ENCODE peak calls at places on chromosomes 16 and 17, in eight cellular contexts. One of them, this sample, is unnamed.

GRCh38 chr17:72151565-72152391 is 31.0 kb downstream of the SOX9 start:
- DNase-seq in myocyte: peak
- DNase-seq in stimulated activated naive CD8-positive, alpha-beta T cell treated with anti-CD3 and anti-CD28 coated beads, Interleukin-15, Interleukin-2, amounts not matched to agents 100 U/mL and 50 U/mL, for 24 hours: no peak
- DNase-seq in AG04450: no peak
- DNase-seq in LHCN-M2: peak
- DNase-seq in neural progenitor cell: peak
- DNase-seq in progenitor cell of endocrine pancreas: no peak
- DNase-seq in GF-D8: no peak
- DNase-seq in this sample: no peak

GRCh38 chr17:77691216-77692085 is 267.1 kb upstream of the TNRC6C start:
- DNase-seq in GF-D8: no peak
- DNase-seq in myocyte: no peak
- DNase-seq in stimulated activated naive CD8-positive, alpha-beta T cell treated with anti-CD3 and anti-CD28 coated beads, Interleukin-15, Interleukin-2, amounts not matched to agents 100 U/mL and 50 U/mL, for 24 hours: no peak
- DNase-seq in neural progenitor cell: no peak
- DNase-seq in AG04450: no peak
- DNase-seq in LHCN-M2: no peak
- DNase-seq in progenitor cell of endocrine pancreas: no peak
- DNase-seq in this sample: no peak

GRCh38 chr17:70609566-70609965 is 440.2 kb downstream of the KCNJ2 start:
- DNase-seq in neural progenitor cell: no peak
- DNase-seq in progenitor cell of endocrine pancreas: no peak
- DNase-seq in AG04450: no peak
- DNase-seq in myocyte: no peak
- DNase-seq in GF-D8: no peak
- DNase-seq in stimulated activated naive CD8-positive, alpha-beta T cell treated with anti-CD3 and anti-CD28 coated beads, Interleukin-15, Interleukin-2, amounts not matched to agents 100 U/mL and 50 U/mL, for 24 hours: no peak
- DNase-seq in LHCN-M2: no peak
- DNase-seq in this sample: no peak

GRCh38 chr17:75521951-75522727 is 3.4 kb upstream of the LLGL2 start:
- DNase-seq in GF-D8: no peak
- DNase-seq in neural progenitor cell: no peak
- DNase-seq in LHCN-M2: no peak
- DNase-seq in progenitor cell of endocrine pancreas: no peak
- DNase-seq in stimulated activated naive CD8-positive, alpha-beta T cell treated with anti-CD3 and anti-CD28 coated beads, Interleukin-15, Interleukin-2, amounts not matched to agents 100 U/mL and 50 U/mL, for 24 hours: no peak
- DNase-seq in myocyte: no peak
- DNase-seq in AG04450: no peak
- DNase-seq in this sample: no peak

GRCh38 chr16:83878838-83879237 is 20.1 kb upstream of the MLYCD start:
- DNase-seq in myocyte: peak
- DNase-seq in LHCN-M2: peak
- DNase-seq in progenitor cell of endocrine pancreas: no peak
- DNase-seq in stimulated activated naive CD8-positive, alpha-beta T cell treated with anti-CD3 and anti-CD28 coated beads, Interleukin-15, Interleukin-2, amounts not matched to agents 100 U/mL and 50 U/mL, for 24 hours: no peak
- DNase-seq in GF-D8: no peak
- DNase-seq in AG04450: peak
- DNase-seq in neural progenitor cell: peak
- DNase-seq in this sample: no peak

GRCh38 chr17:61286449-61286848 is 113.2 kb upstream of the TBX2 start:
- DNase-seq in progenitor cell of endocrine pancreas: no peak
- DNase-seq in GF-D8: no peak
- DNase-seq in stimulated activated naive CD8-positive, alpha-beta T cell treated with anti-CD3 and anti-CD28 coated beads, Interleukin-15, Interleukin-2, amounts not matched to agents 100 U/mL and 50 U/mL, for 24 hours: no peak
- DNase-seq in myocyte: no peak
- DNase-seq in LHCN-M2: no peak
- DNase-seq in neural progenitor cell: no peak
- DNase-seq in AG04450: no peak
- DNase-seq in this sample: no peak

GRCh38 chr17:70829876-70830275 is 660.5 kb downstream of the KCNJ2 start:
- DNase-seq in LHCN-M2: peak
- DNase-seq in GF-D8: no peak
- DNase-seq in AG04450: no peak
- DNase-seq in neural progenitor cell: no peak
- DNase-seq in stimulated activated naive CD8-positive, alpha-beta T cell treated with anti-CD3 and anti-CD28 coated beads, Interleukin-15, Interleukin-2, amounts not matched to agents 100 U/mL and 50 U/mL, for 24 hours: no peak
- DNase-seq in progenitor cell of endocrine pancreas: no peak
- DNase-seq in myocyte: no peak
- DNase-seq in this sample: no peak

GRCh38 chr16:1494129-1494640 is 1.0 kb downstream of the TELO2 start:
- DNase-seq in neural progenitor cell: peak
- DNase-seq in AG04450: peak
- DNase-seq in LHCN-M2: peak
- DNase-seq in progenitor cell of endocrine pancreas: no peak
- DNase-seq in stimulated activated naive CD8-positive, alpha-beta T cell treated with anti-CD3 and anti-CD28 coated beads, Interleukin-15, Interleukin-2, amounts not matched to agents 100 U/mL and 50 U/mL, for 24 hours: no peak
- DNase-seq in GF-D8: no peak
- DNase-seq in myocyte: peak
- DNase-seq in this sample: no peak

GRCh38 chr17:10063730-10064221 is 134.6 kb downstream of the GAS7 start:
- DNase-seq in stimulated activated naive CD8-positive, alpha-beta T cell treated with anti-CD3 and anti-CD28 coated beads, Interleukin-15, Interleukin-2, amounts not matched to agents 100 U/mL and 50 U/mL, for 24 hours: peak
- DNase-seq in neural progenitor cell: no peak
- DNase-seq in LHCN-M2: no peak
- DNase-seq in GF-D8: peak
- DNase-seq in AG04450: no peak
- DNase-seq in progenitor cell of endocrine pancreas: no peak
- DNase-seq in myocyte: no peak
- DNase-seq in this sample: no peak

GRCh38 chr17:42131971-42132370 is 9.4 kb downstream of the HSPB9 start:
- DNase-seq in progenitor cell of endocrine pancreas: no peak
- DNase-seq in AG04450: no peak
- DNase-seq in stimulated activated naive CD8-positive, alpha-beta T cell treated with anti-CD3 and anti-CD28 coated beads, Interleukin-15, Interleukin-2, amounts not matched to agents 100 U/mL and 50 U/mL, for 24 hours: no peak
- DNase-seq in neural progenitor cell: no peak
- DNase-seq in myocyte: no peak
- DNase-seq in LHCN-M2: peak
- DNase-seq in GF-D8: peak
- DNase-seq in this sample: no peak

GRCh38 chr16:73976661-73977060 is 320.0 kb upstream of the PSMD7 start:
- DNase-seq in LHCN-M2: no peak
- DNase-seq in GF-D8: no peak
- DNase-seq in progenitor cell of endocrine pancreas: no peak
- DNase-seq in stimulated activated naive CD8-positive, alpha-beta T cell treated with anti-CD3 and anti-CD28 coated beads, Interleukin-15, Interleukin-2, amounts not matched to agents 100 U/mL and 50 U/mL, for 24 hours: no peak
- DNase-seq in myocyte: no peak
- DNase-seq in AG04450: no peak
- DNase-seq in neural progenitor cell: no peak
- DNase-seq in this sample: no peak

GRCh38 chr16:24800586-24800985 is 45.2 kb upstream of the SLC5A11 start:
- DNase-seq in GF-D8: no peak
- DNase-seq in neural progenitor cell: no peak
- DNase-seq in myocyte: no peak
- DNase-seq in LHCN-M2: peak
- DNase-seq in progenitor cell of endocrine pancreas: no peak
- DNase-seq in stimulated activated naive CD8-positive, alpha-beta T cell treated with anti-CD3 and anti-CD28 coated beads, Interleukin-15, Interleukin-2, amounts not matched to agents 100 U/mL and 50 U/mL, for 24 hours: no peak
- DNase-seq in AG04450: no peak
- DNase-seq in this sample: no peak

GRCh38 chr17:2924211-2924610 is 128.0 kb downstream of the RAP1GAP2 start:
- DNase-seq in stimulated activated naive CD8-positive, alpha-beta T cell treated with anti-CD3 and anti-CD28 coated beads, Interleukin-15, Interleukin-2, amounts not matched to agents 100 U/mL and 50 U/mL, for 24 hours: no peak
- DNase-seq in neural progenitor cell: peak
- DNase-seq in LHCN-M2: no peak
- DNase-seq in progenitor cell of endocrine pancreas: no peak
- DNase-seq in myocyte: no peak
- DNase-seq in GF-D8: no peak
- DNase-seq in AG04450: no peak
- DNase-seq in this sample: no peak

GRCh38 chr17:19461139-19461538 is 50.1 kb downstream of the RNF112 start:
- DNase-seq in LHCN-M2: no peak
- DNase-seq in neural progenitor cell: peak
- DNase-seq in stimulated activated naive CD8-positive, alpha-beta T cell treated with anti-CD3 and anti-CD28 coated beads, Interleukin-15, Interleukin-2, amounts not matched to agents 100 U/mL and 50 U/mL, for 24 hours: no peak
- DNase-seq in GF-D8: no peak
- DNase-seq in myocyte: no peak
- DNase-seq in progenitor cell of endocrine pancreas: no peak
- DNase-seq in AG04450: no peak
- DNase-seq in this sample: no peak

GRCh38 chr16:88306860-88307545 is 75.8 kb upstream of the ZNF469 start:
- DNase-seq in GF-D8: no peak
- DNase-seq in neural progenitor cell: no peak
- DNase-seq in LHCN-M2: peak
- DNase-seq in AG04450: peak
- DNase-seq in myocyte: peak
- DNase-seq in stimulated activated naive CD8-positive, alpha-beta T cell treated with anti-CD3 and anti-CD28 coated beads, Interleukin-15, Interleukin-2, amounts not matched to agents 100 U/mL and 50 U/mL, for 24 hours: no peak
- DNase-seq in progenitor cell of endocrine pancreas: no peak
- DNase-seq in this sample: no peak

GRCh38 chr16:85392756-85393673 is 220.1 kb upstream of the GSE1 start:
- DNase-seq in stimulated activated naive CD8-positive, alpha-beta T cell treated with anti-CD3 and anti-CD28 coated beads, Interleukin-15, Interleukin-2, amounts not matched to agents 100 U/mL and 50 U/mL, for 24 hours: no peak
- DNase-seq in GF-D8: no peak
- DNase-seq in progenitor cell of endocrine pancreas: no peak
- DNase-seq in LHCN-M2: no peak
- DNase-seq in myocyte: no peak
- DNase-seq in neural progenitor cell: no peak
- DNase-seq in AG04450: no peak
- DNase-seq in this sample: no peak

GRCh38 chr17:7851438-7852261 is 3.2 kb upstream of the TMEM88 start:
- DNase-seq in neural progenitor cell: peak
- DNase-seq in progenitor cell of endocrine pancreas: peak
- DNase-seq in stimulated activated naive CD8-positive, alpha-beta T cell treated with anti-CD3 and anti-CD28 coated beads, Interleukin-15, Interleukin-2, amounts not matched to agents 100 U/mL and 50 U/mL, for 24 hours: peak
- DNase-seq in AG04450: no peak
- DNase-seq in LHCN-M2: peak
- DNase-seq in myocyte: peak
- DNase-seq in GF-D8: peak
- DNase-seq in this sample: peak

GRCh38 chr16:27229891-27230470 is 26.7 kb downstream of the KDM8 start:
- DNase-seq in neural progenitor cell: no peak
- DNase-seq in myocyte: no peak
- DNase-seq in AG04450: no peak
- DNase-seq in progenitor cell of endocrine pancreas: no peak
- DNase-seq in LHCN-M2: no peak
- DNase-seq in stimulated activated naive CD8-positive, alpha-beta T cell treated with anti-CD3 and anti-CD28 coated beads, Interleukin-15, Interleukin-2, amounts not matched to agents 100 U/mL and 50 U/mL, for 24 hours: no peak
- DNase-seq in GF-D8: no peak
- DNase-seq in this sample: no peak

GRCh38 chr16:63361032-63361624 is 1324.9 kb upstream of the CDH8 start:
- DNase-seq in AG04450: peak
- DNase-seq in progenitor cell of endocrine pancreas: no peak
- DNase-seq in stimulated activated naive CD8-positive, alpha-beta T cell treated with anti-CD3 and anti-CD28 coated beads, Interleukin-15, Interleukin-2, amounts not matched to agents 100 U/mL and 50 U/mL, for 24 hours: no peak
- DNase-seq in myocyte: peak
- DNase-seq in neural progenitor cell: peak
- DNase-seq in LHCN-M2: peak
- DNase-seq in GF-D8: no peak
- DNase-seq in this sample: no peak

GRCh38 chr17:45341389-45342158 is 24.8 kb upstream of the MAP3K14 start:
- DNase-seq in progenitor cell of endocrine pancreas: peak
- DNase-seq in GF-D8: no peak
- DNase-seq in AG04450: peak
- DNase-seq in myocyte: peak
- DNase-seq in stimulated activated naive CD8-positive, alpha-beta T cell treated with anti-CD3 and anti-CD28 coated beads, Interleukin-15, Interleukin-2, amounts not matched to agents 100 U/mL and 50 U/mL, for 24 hours: no peak
- DNase-seq in LHCN-M2: peak
- DNase-seq in neural progenitor cell: peak
- DNase-seq in this sample: no peak

GRCh38 chr16:11914759-11915643 is 755 bp downstream of the GSPT1 start:
- DNase-seq in progenitor cell of endocrine pancreas: no peak
- DNase-seq in GF-D8: peak
- DNase-seq in LHCN-M2: peak
- DNase-seq in AG04450: no peak
- DNase-seq in stimulated activated naive CD8-positive, alpha-beta T cell treated with anti-CD3 and anti-CD28 coated beads, Interleukin-15, Interleukin-2, amounts not matched to agents 100 U/mL and 50 U/mL, for 24 hours: peak
- DNase-seq in neural progenitor cell: peak
- DNase-seq in myocyte: peak
- DNase-seq in this sample: peak

GRCh38 chr17:32960815-32961214 is 30.8 kb upstream of the SPACA3 start:
- DNase-seq in myocyte: no peak
- DNase-seq in AG04450: no peak
- DNase-seq in GF-D8: no peak
- DNase-seq in progenitor cell of endocrine pancreas: no peak
- DNase-seq in stimulated activated naive CD8-positive, alpha-beta T cell treated with anti-CD3 and anti-CD28 coated beads, Interleukin-15, Interleukin-2, amounts not matched to agents 100 U/mL and 50 U/mL, for 24 hours: no peak
- DNase-seq in LHCN-M2: peak
- DNase-seq in neural progenitor cell: no peak
- DNase-seq in this sample: no peak

GRCh38 chr16:30335598-30336474 is 19.3 kb downstream of the CD2BP2 start:
- DNase-seq in LHCN-M2: peak
- DNase-seq in GF-D8: no peak
- DNase-seq in neural progenitor cell: no peak
- DNase-seq in AG04450: no peak
- DNase-seq in stimulated activated naive CD8-positive, alpha-beta T cell treated with anti-CD3 and anti-CD28 coated beads, Interleukin-15, Interleukin-2, amounts not matched to agents 100 U/mL and 50 U/mL, for 24 hours: no peak
- DNase-seq in myocyte: peak
- DNase-seq in progenitor cell of endocrine pancreas: no peak
- DNase-seq in this sample: peak

GRCh38 chr16:50498756-50499155 is 49.4 kb upstream of the NKD1 start:
- DNase-seq in stimulated activated naive CD8-positive, alpha-beta T cell treated with anti-CD3 and anti-CD28 coated beads, Interleukin-15, Interleukin-2, amounts not matched to agents 100 U/mL and 50 U/mL, for 24 hours: no peak
- DNase-seq in myocyte: no peak
- DNase-seq in AG04450: no peak
- DNase-seq in GF-D8: no peak
- DNase-seq in neural progenitor cell: no peak
- DNase-seq in LHCN-M2: no peak
- DNase-seq in progenitor cell of endocrine pancreas: no peak
- DNase-seq in this sample: no peak

GRCh38 chr16:50697881-50698767 is 4.7 kb downstream of the NOD2 start:
- DNase-seq in progenitor cell of endocrine pancreas: no peak
- DNase-seq in myocyte: peak
- DNase-seq in GF-D8: no peak
- DNase-seq in AG04450: no peak
- DNase-seq in neural progenitor cell: no peak
- DNase-seq in LHCN-M2: peak
- DNase-seq in stimulated activated naive CD8-positive, alpha-beta T cell treated with anti-CD3 and anti-CD28 coated beads, Interleukin-15, Interleukin-2, amounts not matched to agents 100 U/mL and 50 U/mL, for 24 hours: peak
- DNase-seq in this sample: peak

GRCh38 chr17:39767147-39767546 is 29.4 kb downstream of the GRB7 start:
- DNase-seq in neural progenitor cell: no peak
- DNase-seq in myocyte: no peak
- DNase-seq in GF-D8: no peak
- DNase-seq in LHCN-M2: no peak
- DNase-seq in AG04450: no peak
- DNase-seq in stimulated activated naive CD8-positive, alpha-beta T cell treated with anti-CD3 and anti-CD28 coated beads, Interleukin-15, Interleukin-2, amounts not matched to agents 100 U/mL and 50 U/mL, for 24 hours: peak
- DNase-seq in progenitor cell of endocrine pancreas: no peak
- DNase-seq in this sample: no peak

GRCh38 chr17:6862822-6863221 is 31.3 kb upstream of the TEKT1 start:
- DNase-seq in GF-D8: no peak
- DNase-seq in myocyte: no peak
- DNase-seq in neural progenitor cell: no peak
- DNase-seq in progenitor cell of endocrine pancreas: no peak
- DNase-seq in LHCN-M2: no peak
- DNase-seq in stimulated activated naive CD8-positive, alpha-beta T cell treated with anti-CD3 and anti-CD28 coated beads, Interleukin-15, Interleukin-2, amounts not matched to agents 100 U/mL and 50 U/mL, for 24 hours: peak
- DNase-seq in AG04450: no peak
- DNase-seq in this sample: no peak

GRCh38 chr16:14487579-14487978 is 142.5 kb downstream of the PARN start:
- DNase-seq in AG04450: no peak
- DNase-seq in LHCN-M2: no peak
- DNase-seq in myocyte: no peak
- DNase-seq in progenitor cell of endocrine pancreas: no peak
- DNase-seq in stimulated activated naive CD8-positive, alpha-beta T cell treated with anti-CD3 and anti-CD28 coated beads, Interleukin-15, Interleukin-2, amounts not matched to agents 100 U/mL and 50 U/mL, for 24 hours: no peak
- DNase-seq in GF-D8: peak
- DNase-seq in neural progenitor cell: no peak
- DNase-seq in this sample: no peak

GRCh38 chr16:766820-767640 is 6.5 kb downstream of the MSLN start:
- DNase-seq in progenitor cell of endocrine pancreas: no peak
- DNase-seq in AG04450: no peak
- DNase-seq in neural progenitor cell: no peak
- DNase-seq in GF-D8: no peak
- DNase-seq in LHCN-M2: no peak
- DNase-seq in myocyte: no peak
- DNase-seq in stimulated activated naive CD8-positive, alpha-beta T cell treated with anti-CD3 and anti-CD28 coated beads, Interleukin-15, Interleukin-2, amounts not matched to agents 100 U/mL and 50 U/mL, for 24 hours: no peak
- DNase-seq in this sample: no peak

GRCh38 chr17:77280304-77280910 is 139.6 kb downstream of the SEC14L1 start:
- DNase-seq in myocyte: peak
- DNase-seq in AG04450: no peak
- DNase-seq in neural progenitor cell: no peak
- DNase-seq in stimulated activated naive CD8-positive, alpha-beta T cell treated with anti-CD3 and anti-CD28 coated beads, Interleukin-15, Interleukin-2, amounts not matched to agents 100 U/mL and 50 U/mL, for 24 hours: peak
- DNase-seq in progenitor cell of endocrine pancreas: no peak
- DNase-seq in LHCN-M2: peak
- DNase-seq in GF-D8: no peak
- DNase-seq in this sample: no peak

GRCh38 chr17:81044764-81045589 is 10.0 kb downstream of the BAIAP2 start:
- DNase-seq in GF-D8: no peak
- DNase-seq in LHCN-M2: peak
- DNase-seq in AG04450: no peak
- DNase-seq in neural progenitor cell: no peak
- DNase-seq in stimulated activated naive CD8-positive, alpha-beta T cell treated with anti-CD3 and anti-CD28 coated beads, Interleukin-15, Interleukin-2, amounts not matched to agents 100 U/mL and 50 U/mL, for 24 hours: no peak
- DNase-seq in progenitor cell of endocrine pancreas: no peak
- DNase-seq in myocyte: peak
- DNase-seq in this sample: no peak

GRCh38 chr16:87725596-87726235 is 40.1 kb downstream of the KLHDC4 start:
- DNase-seq in LHCN-M2: no peak
- DNase-seq in myocyte: peak
- DNase-seq in GF-D8: no peak
- DNase-seq in stimulated activated naive CD8-positive, alpha-beta T cell treated with anti-CD3 and anti-CD28 coated beads, Interleukin-15, Interleukin-2, amounts not matched to agents 100 U/mL and 50 U/mL, for 24 hours: no peak
- DNase-seq in neural progenitor cell: no peak
- DNase-seq in progenitor cell of endocrine pancreas: no peak
- DNase-seq in AG04450: no peak
- DNase-seq in this sample: no peak

GRCh38 chr17:63702223-63702577 is 2.3 kb upstream of the LIMD2 start:
- DNase-seq in LHCN-M2: no peak
- DNase-seq in AG04450: no peak
- DNase-seq in progenitor cell of endocrine pancreas: no peak
- DNase-seq in stimulated activated naive CD8-positive, alpha-beta T cell treated with anti-CD3 and anti-CD28 coated beads, Interleukin-15, Interleukin-2, amounts not matched to agents 100 U/mL and 50 U/mL, for 24 hours: peak
- DNase-seq in myocyte: no peak
- DNase-seq in neural progenitor cell: no peak
- DNase-seq in GF-D8: peak
- DNase-seq in this sample: peak

This sample was measured in activated naive CD4-positive, alpha-beta T cell treated with Interleukin-2 at 50 U/mL for 16 hours.